ENCODE peak calls at places on chromosomes 6 and 20, in eight cellular contexts. D is fibroblast of villous mesenchyme; U is kidney epithelial cell; H is CD4-positive, alpha-beta memory T cell; Z is osteoblast; Y is psoas muscle; K is neural progenitor cell; M is fibroblast of pulmonary artery. L is an unnamed sample.

GRCh38 chr6:1179571-1180459 is 132.1 kb upstream of the FOXQ1 start:
- DNase-seq in Y (no peak), D (no peak), K (no peak), U (no peak), M (no peak), H (no peak), Z (no peak), L (no peak)

GRCh38 chr6:81763051-81763450 is 10.6 kb upstream of the TENT5A start:
- DNase-seq in Z (no peak), M (no peak), K (no peak), Y (no peak), U (no peak), D (peak; percentile 34), H (no peak), L (no peak)

GRCh38 chr6:157123245-157123644 is 200.1 kb downstream of the TMEM242 start:
- DNase-seq in H (no peak), Y (no peak), M (no peak), K (no peak), D (no peak), U (no peak), Z (no peak), L (no peak)

GRCh38 chr6:105993769-105994521 is 92.2 kb upstream of the PRDM1 start:
- DNase-seq in H (peak; percentile 71), Y (peak; percentile 22), U (no peak), K (peak; percentile 63), M (peak; percentile 21), D (peak; percentile 63), Z (peak; percentile 89), L (no peak)

GRCh38 chr6:125018136-125018535 is 55.9 kb downstream of the RNF217 start:
- DNase-seq in K (no peak), D (no peak), Z (no peak), H (no peak), U (no peak), M (peak; percentile 50), Y (no peak), L (no peak)

GRCh38 chr6:99446076-99446475 is 21.0 kb upstream of the PNISR start:
- DNase-seq in U (no peak), D (no peak), M (no peak), Y (no peak), H (no peak), Z (no peak), K (no peak), L (no peak)

GRCh38 chr6:165685302-165685701 is 22.3 kb upstream of the PDE10A start:
- DNase-seq in H (no peak), M (no peak), K (no peak), Z (no peak), U (no peak), D (no peak), Y (no peak), L (no peak)

GRCh38 chr6:111114484-111114883 is 27.2 kb downstream of the SLC16A10 start:
- DNase-seq in H (peak; percentile 22), D (peak; percentile 2), Y (no peak), U (no peak), K (no peak), M (peak; percentile 8), Z (no peak), L (no peak)

GRCh38 chr20:52110456-52110855 is 81.1 kb downstream of the ZFP64 start:
- DNase-seq in Z (no peak), M (no peak), D (no peak), Y (no peak), U (no peak), H (no peak), K (no peak), L (no peak)

GRCh38 chr20:58028123-58028522 is 200.3 kb downstream of the ANKRD60 start:
- DNase-seq in U (no peak), K (peak; percentile 63), Z (no peak), Y (no peak), M (no peak), D (no peak), H (no peak), L (no peak)

GRCh38 chr6:43917878-43918382 is 147.9 kb downstream of the VEGFA start:
- DNase-seq in Y (no peak), M (peak; percentile 61), K (no peak), D (no peak), Z (peak; percentile 46), U (no peak), H (no peak), L (peak; percentile 62)

GRCh38 chr20:58993332-58994248 is 12.5 kb downstream of the NELFCD start:
- DNase-seq in U (no peak), H (no peak), K (no peak), D (no peak), Z (peak; percentile 78), M (no peak), Y (no peak), L (no peak)

GRCh38 chr6:111087106-111087835 is at the start of gene SLC16A10:
- DNase-seq in H (peak; percentile 77), K (peak; percentile 89), Y (peak; percentile 82), Z (peak; percentile 85), U (no peak), M (peak; percentile 4), D (peak; percentile 10), L (peak; percentile 60)

GRCh38 chr20:36415475-36416002 is 109.4 kb downstream of the DLGAP4 start:
- DNase-seq in K (no peak), D (no peak), Z (no peak), Y (no peak), U (no peak), H (no peak), M (no peak), L (no peak)

GRCh38 chr6:148776321-148776966 is 29.6 kb downstream of the UST start:
- DNase-seq in Y (no peak), K (no peak), D (peak; percentile 93), U (no peak), M (peak; percentile 83), Z (peak; percentile 76), H (no peak), L (peak; percentile 57)

GRCh38 chr20:14235355-14235754 is 102.1 kb downstream of the FLRT3 start:
- DNase-seq in U (peak; percentile 42), Z (peak; percentile 9), H (no peak), M (peak; percentile 63), Y (no peak), D (peak; percentile 56), K (no peak), L (no peak)

GRCh38 chr20:26167499-26167898 is 470.8 kb upstream of the ZNF337 start:
- DNase-seq in H (no peak), D (no peak), U (no peak), M (peak; percentile 55), K (no peak), Z (no peak), Y (no peak), L (no peak)

GRCh38 chr20:26163890-26164289 is 467.2 kb upstream of the ZNF337 start:
- DNase-seq in U (peak; percentile 76), Z (peak; percentile 56), Y (no peak), H (no peak), M (peak; percentile 82), D (peak; percentile 27), K (no peak), L (peak; percentile 11)

DNA sequence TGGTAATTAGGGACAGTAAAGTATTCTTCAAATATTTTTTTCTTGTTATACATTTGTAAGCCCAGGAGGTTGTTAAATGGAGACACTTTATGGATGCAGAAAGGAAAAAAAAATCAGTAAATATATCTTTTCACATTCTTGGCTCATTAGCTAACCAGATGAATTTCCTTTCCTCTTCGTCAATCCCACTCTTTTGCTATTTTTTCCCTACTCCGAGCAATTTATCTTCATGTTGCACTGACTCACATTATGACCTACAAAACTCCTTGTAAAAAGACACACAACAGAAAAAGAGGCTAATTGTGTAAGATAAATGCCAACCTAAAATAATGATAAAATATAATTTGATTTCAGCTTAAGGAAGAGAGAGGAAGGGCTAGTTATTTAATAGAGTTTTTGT is 472.9 kb upstream of the ZNF337 start:
- DNase-seq in D (peak; percentile 14), Y (no peak), M (peak; percentile 71), U (no peak), K (no peak), H (no peak), Z (peak; percentile 30), L (no peak)
- H3K4me3 ChIP-seq in D (no peak overlapping the region), Y (no peak overlapping the region), M (no peak overlapping the region), U (no peak overlapping the region), K (no peak overlapping the region), H (no peak overlapping the region), Z (no peak overlapping the region), L (no peak overlapping the region)

DNA sequence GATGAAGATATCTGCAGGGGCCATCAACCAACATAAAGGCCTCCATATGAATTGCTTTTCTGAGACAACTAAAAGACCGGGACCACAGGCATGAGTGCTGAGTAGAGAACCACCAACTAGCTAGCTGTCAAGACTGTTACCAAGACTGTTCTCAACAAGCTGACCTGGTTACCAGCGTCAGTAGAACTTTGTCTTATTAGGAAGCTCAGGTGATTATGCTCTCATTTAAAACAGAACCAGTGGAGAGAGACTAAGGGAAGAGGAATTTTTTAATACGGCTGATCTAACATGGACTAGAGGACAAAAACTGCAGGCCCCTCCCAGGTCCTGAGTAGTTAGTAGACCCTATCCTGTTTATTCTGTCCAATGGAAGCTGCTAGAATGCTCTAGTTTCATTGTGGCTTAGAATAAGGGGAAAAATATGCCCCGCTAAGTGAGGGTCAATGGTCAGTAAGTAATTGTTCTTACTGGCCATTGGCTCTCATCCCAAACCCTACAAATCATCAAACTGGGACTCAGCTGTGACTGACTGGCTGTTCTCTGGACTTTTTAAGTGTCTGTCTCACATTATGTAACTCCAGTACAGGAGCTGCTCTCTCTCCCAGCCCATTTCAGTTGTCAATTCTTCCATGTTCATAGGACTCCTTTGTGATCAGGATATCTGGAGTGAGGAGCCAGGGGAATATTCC is 3.8 kb upstream of the DYNLRB1 start:
- DNase-seq in K (no peak), U (no peak), D (peak; percentile 23), H (no peak), Z (peak; percentile 36), Y (no peak), M (peak; percentile 8), L (no peak)
- H3K4me3 ChIP-seq in K (no peak overlapping the region), U (no peak overlapping the region), D (no peak overlapping the region), H (no peak overlapping the region), Z (no peak overlapping the region), Y (no peak overlapping the region), M (no peak overlapping the region), L (no peak overlapping the region)

GRCh38 chr6:117269649-117270120 is 4.3 kb downstream of the VGLL2 start:
- DNase-seq in K (no peak), H (no peak), Y (no peak), M (no peak), D (no peak), U (no peak), Z (no peak), L (no peak)
- H3K4me3 ChIP-seq in K (peak overlapping the region; percentile 54), H (no peak overlapping the region), Y (peak overlapping the region; percentile 90), M (no peak overlapping the region), D (no peak overlapping the region), U (no peak overlapping the region), Z (no peak overlapping the region), L (no peak overlapping the region)

GRCh38 chr6:138691595-138692057 is 81.9 kb upstream of the CCDC28A start:
- DNase-seq in Y (no peak), D (peak; percentile 71), Z (peak; percentile 87), K (peak; percentile 34), H (peak; percentile 1), U (peak; percentile 26), M (peak; percentile 82), L (peak; percentile 50)

GRCh38 chr6:138689849-138690248 is 83.7 kb upstream of the CCDC28A start:
- DNase-seq in K (no peak), H (no peak), U (no peak), Y (no peak), D (no peak), M (no peak), Z (no peak), L (peak; percentile 46)

GRCh38 chr6:138692978-138693909 is 80.3 kb upstream of the CCDC28A start:
- DNase-seq in Y (peak; percentile 56), Z (peak; percentile 97), K (peak; percentile 88), H (peak; percentile 29), D (peak; percentile 52), U (peak; percentile 28), M (peak; percentile 69), L (peak; percentile 78)

GRCh38 chr6:138692058-138692977 is 81.3 kb upstream of the CCDC28A start:
- DNase-seq in D (peak; percentile 54), Y (peak; percentile 77), Z (peak; percentile 99), M (peak; percentile 65), H (peak; percentile 37), K (peak; percentile 80), U (no peak), L (peak; percentile 70)

GRCh38 chr6:138690975-138691594 is 82.5 kb upstream of the CCDC28A start:
- DNase-seq in H (no peak), Y (no peak), U (no peak), D (no peak), M (no peak), Z (peak; percentile 27), K (no peak), L (no peak)
- H3K4me3 ChIP-seq in H (no peak overlapping the region), Y (peak overlapping the region; percentile 78), U (peak overlapping the region; percentile 66), D (peak overlapping the region; percentile 73), M (peak overlapping the region; percentile 74), Z (peak overlapping the region; percentile 88), K (peak overlapping the region; percentile 96), L (peak overlapping the region; percentile 69)

L was measured in MG63.